ENCODE peak calls at places on chromosome 12, in eight cellular contexts. B, X, Y, T, U, D, M and A are unnamed samples.

GRCh38 chr12:128933926-128934325 is 80.6 kb downstream of the GLT1D1 start:
- DNase-seq in X (no peak), M (no peak), T (no peak), D (no peak), Y (no peak), U (no peak), B (no peak), A (no peak)

GRCh38 chr12:105205322-105206048 is 30.5 kb downstream of the APPL2 start:
- DNase-seq in T (no peak), Y (no peak), D (no peak), B (no peak), X (no peak), U (no peak), M (no peak), A (no peak)

GRCh38 chr12:119631930-119632678 is 35.8 kb upstream of the PRKAB1 start:
- DNase-seq in D (no peak), Y (no peak), M (no peak), B (no peak), U (no peak), T (no peak), X (no peak), A (no peak)

GRCh38 chr12:115172521-115172920 is 488.5 kb upstream of the TBX3 start:
- DNase-seq in B (no peak), Y (peak), X (no peak), U (no peak), M (no peak), D (no peak), T (no peak), A (no peak)

GRCh38 chr12:1350055-1350933 is 244.1 kb downstream of the FBXL14 start:
- DNase-seq in M (no peak), Y (peak), U (no peak), T (no peak), D (peak), B (no peak), X (no peak), A (no peak)

GRCh38 chr12:116339800-116340371 is 62.4 kb upstream of the MED13L start:
- DNase-seq in X (no peak), U (no peak), D (no peak), M (no peak), Y (peak), B (no peak), T (no peak), A (no peak)

GRCh38 chr12:6465467-6466183 is 4.9 kb downstream of the VAMP1 start:
- DNase-seq in U (no peak), B (no peak), X (no peak), D (peak), M (peak), Y (peak), T (peak), A (peak)

GRCh38 chr12:124629799-124630198 is 62.4 kb upstream of the NCOR2 start:
- DNase-seq in T (no peak), D (no peak), M (no peak), B (no peak), U (no peak), X (no peak), Y (no peak), A (no peak)

GRCh38 chr12:23088594-23088993 is 463.6 kb downstream of the ETNK1 start:
- DNase-seq in X (no peak), U (no peak), T (no peak), B (no peak), D (no peak), Y (no peak), M (no peak), A (no peak)